ENCODE peak calls at places on chromosomes 6 and 20, in ten cellular contexts. One of them, this sample, is unnamed.

GRCh38 chr6:143110572-143110971 is 49.9 kb downstream of the AIG1 start:
- DNase-seq in NCI-H2171 treated with DMSO at 0.1 percent for 48 hours: no peak
- DNase-seq in neural crest cell: no peak
- DNase-seq in T-helper 9 cell: no peak
- DNase-seq in fibroblast of gingiva: peak; percentile 12
- DNase-seq in brain microvascular endothelial cell: peak; percentile 32
- DNase-seq in EH: peak; percentile 46
- DNase-seq in HT1080: no peak
- DNase-seq in Right ventricle myocardium inferior: no peak
- DNase-seq in WTC11: no peak
- DNase-seq in this sample: no peak

GRCh38 chr6:16311763-16312162 is 73.4 kb downstream of the GMPR start:
- DNase-seq in fibroblast of gingiva: no peak
- DNase-seq in WTC11: no peak
- DNase-seq in NCI-H2171 treated with DMSO at 0.1 percent for 48 hours: peak; percentile 59
- DNase-seq in T-helper 9 cell: no peak
- DNase-seq in brain microvascular endothelial cell: no peak
- DNase-seq in Right ventricle myocardium inferior: no peak
- DNase-seq in EH: no peak
- DNase-seq in neural crest cell: no peak
- DNase-seq in HT1080: no peak
- DNase-seq in this sample: no peak

GRCh38 chr6:10419749-10420545 is 5.1 kb upstream of the TFAP2A start:
- DNase-seq in Right ventricle myocardium inferior: no peak
- DNase-seq in WTC11: no peak
- DNase-seq in T-helper 9 cell: no peak
- DNase-seq in EH: no peak
- DNase-seq in fibroblast of gingiva: no peak
- DNase-seq in neural crest cell: no peak
- DNase-seq in HT1080: no peak
- DNase-seq in NCI-H2171 treated with DMSO at 0.1 percent for 48 hours: no peak
- DNase-seq in brain microvascular endothelial cell: no peak
- DNase-seq in this sample: no peak

GRCh38 chr6:161151660-161152526 is 122.0 kb downstream of the AGPAT4 start:
- DNase-seq in brain microvascular endothelial cell: no peak
- DNase-seq in fibroblast of gingiva: no peak
- DNase-seq in WTC11: no peak
- DNase-seq in Right ventricle myocardium inferior: no peak
- DNase-seq in T-helper 9 cell: no peak
- DNase-seq in neural crest cell: no peak
- DNase-seq in EH: peak; percentile 6
- DNase-seq in HT1080: no peak
- DNase-seq in NCI-H2171 treated with DMSO at 0.1 percent for 48 hours: no peak
- DNase-seq in this sample: no peak

GRCh38 chr20:17765584-17765983 is 65.8 kb downstream of the BANF2 start:
- DNase-seq in brain microvascular endothelial cell: no peak
- DNase-seq in WTC11: no peak
- DNase-seq in NCI-H2171 treated with DMSO at 0.1 percent for 48 hours: no peak
- DNase-seq in T-helper 9 cell: no peak
- DNase-seq in EH: no peak
- DNase-seq in HT1080: no peak
- DNase-seq in fibroblast of gingiva: no peak
- DNase-seq in Right ventricle myocardium inferior: no peak
- DNase-seq in neural crest cell: no peak
- DNase-seq in this sample: no peak

GRCh38 chr6:106513813-106514212 is 115.5 kb downstream of the RTN4IP1 start:
- DNase-seq in EH: peak; percentile 42
- DNase-seq in WTC11: no peak
- DNase-seq in NCI-H2171 treated with DMSO at 0.1 percent for 48 hours: peak; percentile 39
- DNase-seq in T-helper 9 cell: no peak
- DNase-seq in fibroblast of gingiva: no peak
- DNase-seq in brain microvascular endothelial cell: no peak
- DNase-seq in HT1080: no peak
- DNase-seq in neural crest cell: no peak
- DNase-seq in Right ventricle myocardium inferior: no peak
- DNase-seq in this sample: no peak

GRCh38 chr6:41582540-41582939 is 36.4 kb downstream of the FOXP4 start:
- DNase-seq in fibroblast of gingiva: no peak
- DNase-seq in HT1080: no peak
- DNase-seq in WTC11: no peak
- DNase-seq in brain microvascular endothelial cell: no peak
- DNase-seq in Right ventricle myocardium inferior: peak; percentile 17
- DNase-seq in neural crest cell: no peak
- DNase-seq in NCI-H2171 treated with DMSO at 0.1 percent for 48 hours: no peak
- DNase-seq in EH: no peak
- DNase-seq in T-helper 9 cell: no peak
- DNase-seq in this sample: no peak

GRCh38 chr6:16922282-16922681 is 161.0 kb upstream of the ATXN1 start:
- DNase-seq in T-helper 9 cell: no peak
- DNase-seq in brain microvascular endothelial cell: no peak
- DNase-seq in Right ventricle myocardium inferior: no peak
- DNase-seq in neural crest cell: no peak
- DNase-seq in WTC11: no peak
- DNase-seq in NCI-H2171 treated with DMSO at 0.1 percent for 48 hours: no peak
- DNase-seq in HT1080: no peak
- DNase-seq in fibroblast of gingiva: no peak
- DNase-seq in EH: no peak
- DNase-seq in this sample: no peak

GRCh38 chr6:150587637-150588036 is 12.0 kb upstream of the PLEKHG1 start:
- DNase-seq in brain microvascular endothelial cell: no peak
- DNase-seq in NCI-H2171 treated with DMSO at 0.1 percent for 48 hours: no peak
- DNase-seq in HT1080: no peak
- DNase-seq in WTC11: no peak
- DNase-seq in T-helper 9 cell: no peak
- DNase-seq in neural crest cell: no peak
- DNase-seq in EH: no peak
- DNase-seq in Right ventricle myocardium inferior: no peak
- DNase-seq in fibroblast of gingiva: no peak
- DNase-seq in this sample: no peak

GRCh38 chr6:121451250-121451649 is 15.8 kb downstream of the GJA1 start:
- DNase-seq in fibroblast of gingiva: no peak
- DNase-seq in neural crest cell: no peak
- DNase-seq in WTC11: no peak
- DNase-seq in T-helper 9 cell: no peak
- DNase-seq in brain microvascular endothelial cell: no peak
- DNase-seq in NCI-H2171 treated with DMSO at 0.1 percent for 48 hours: no peak
- DNase-seq in Right ventricle myocardium inferior: no peak
- DNase-seq in HT1080: no peak
- DNase-seq in EH: no peak
- DNase-seq in this sample: no peak

GRCh38 chr20:62238569-62239277 is 402 bp downstream of the OSBPL2 start:
- DNase-seq in HT1080: no peak
- DNase-seq in T-helper 9 cell: no peak
- DNase-seq in brain microvascular endothelial cell: no peak
- DNase-seq in neural crest cell: no peak
- DNase-seq in Right ventricle myocardium inferior: no peak
- DNase-seq in fibroblast of gingiva: no peak
- DNase-seq in WTC11: no peak
- DNase-seq in EH: peak; percentile 24
- DNase-seq in NCI-H2171 treated with DMSO at 0.1 percent for 48 hours: peak; percentile 28
- DNase-seq in this sample: peak; percentile 33

GRCh38 chr6:109473120-109473519 is 9.9 kb downstream of the ZBTB24 start:
- DNase-seq in T-helper 9 cell: no peak
- DNase-seq in HT1080: no peak
- DNase-seq in Right ventricle myocardium inferior: no peak
- DNase-seq in fibroblast of gingiva: no peak
- DNase-seq in neural crest cell: no peak
- DNase-seq in WTC11: no peak
- DNase-seq in NCI-H2171 treated with DMSO at 0.1 percent for 48 hours: no peak
- DNase-seq in EH: no peak
- DNase-seq in brain microvascular endothelial cell: no peak
- DNase-seq in this sample: no peak

GRCh38 chr20:5070570-5070969 is 49.2 kb downstream of the PCNA start:
- DNase-seq in WTC11: no peak
- DNase-seq in brain microvascular endothelial cell: no peak
- DNase-seq in T-helper 9 cell: no peak
- DNase-seq in HT1080: no peak
- DNase-seq in NCI-H2171 treated with DMSO at 0.1 percent for 48 hours: peak; percentile 20
- DNase-seq in fibroblast of gingiva: no peak
- DNase-seq in neural crest cell: no peak
- DNase-seq in Right ventricle myocardium inferior: no peak
- DNase-seq in EH: no peak
- DNase-seq in this sample: no peak

GRCh38 chr20:63223826-63224207 is 7.9 kb upstream of the YTHDF1 start:
- DNase-seq in HT1080: no peak
- DNase-seq in EH: no peak
- DNase-seq in brain microvascular endothelial cell: no peak
- DNase-seq in T-helper 9 cell: no peak
- DNase-seq in Right ventricle myocardium inferior: no peak
- DNase-seq in WTC11: no peak
- DNase-seq in fibroblast of gingiva: no peak
- DNase-seq in NCI-H2171 treated with DMSO at 0.1 percent for 48 hours: no peak
- DNase-seq in neural crest cell: no peak
- DNase-seq in this sample: no peak

GRCh38 chr6:156718647-156719394 is 58.4 kb upstream of the ARID1B start:
- DNase-seq in EH: peak; percentile 45
- DNase-seq in brain microvascular endothelial cell: peak; percentile 91
- DNase-seq in WTC11: no peak
- DNase-seq in HT1080: peak; percentile 70
- DNase-seq in Right ventricle myocardium inferior: no peak
- DNase-seq in T-helper 9 cell: no peak
- DNase-seq in neural crest cell: no peak
- DNase-seq in fibroblast of gingiva: peak; percentile 68
- DNase-seq in NCI-H2171 treated with DMSO at 0.1 percent for 48 hours: peak; percentile 60
- DNase-seq in this sample: no peak

GRCh38 chr6:54307412-54308036 is 717 bp upstream of the TINAG start:
- DNase-seq in fibroblast of gingiva: no peak
- DNase-seq in Right ventricle myocardium inferior: no peak
- DNase-seq in NCI-H2171 treated with DMSO at 0.1 percent for 48 hours: no peak
- DNase-seq in EH: no peak
- DNase-seq in neural crest cell: no peak
- DNase-seq in HT1080: peak; percentile 45
- DNase-seq in brain microvascular endothelial cell: no peak
- DNase-seq in T-helper 9 cell: no peak
- DNase-seq in WTC11: no peak
- DNase-seq in this sample: no peak

GRCh38 chr6:32558426-32559057 is 28.5 kb upstream of the HLA-DRB5 start:
- DNase-seq in brain microvascular endothelial cell: no peak
- DNase-seq in NCI-H2171 treated with DMSO at 0.1 percent for 48 hours: no peak
- DNase-seq in EH: no peak
- DNase-seq in HT1080: no peak
- DNase-seq in T-helper 9 cell: no peak
- DNase-seq in neural crest cell: no peak
- DNase-seq in WTC11: no peak
- DNase-seq in fibroblast of gingiva: no peak
- DNase-seq in Right ventricle myocardium inferior: no peak
- DNase-seq in this sample: no peak

GRCh38 chr6:99905209-99906106 is 88.6 kb downstream of the MCHR2 start:
- DNase-seq in HT1080: peak; percentile 53
- DNase-seq in fibroblast of gingiva: peak; percentile 26
- DNase-seq in brain microvascular endothelial cell: peak; percentile 43
- DNase-seq in WTC11: no peak
- DNase-seq in NCI-H2171 treated with DMSO at 0.1 percent for 48 hours: peak; percentile 62
- DNase-seq in EH: peak; percentile 73
- DNase-seq in Right ventricle myocardium inferior: no peak
- DNase-seq in neural crest cell: no peak
- DNase-seq in T-helper 9 cell: no peak
- DNase-seq in this sample: peak; percentile 63

GRCh38 chr6:83729871-83730270 is 21.0 kb upstream of the SNAP91 start:
- DNase-seq in T-helper 9 cell: no peak
- DNase-seq in HT1080: no peak
- DNase-seq in brain microvascular endothelial cell: no peak
- DNase-seq in EH: no peak
- DNase-seq in fibroblast of gingiva: no peak
- DNase-seq in WTC11: no peak
- DNase-seq in NCI-H2171 treated with DMSO at 0.1 percent for 48 hours: no peak
- DNase-seq in neural crest cell: no peak
- DNase-seq in Right ventricle myocardium inferior: no peak
- DNase-seq in this sample: no peak

GRCh38 chr20:57570898-57571297 is 10.0 kb downstream of the PCK1 start:
- DNase-seq in neural crest cell: no peak
- DNase-seq in HT1080: no peak
- DNase-seq in WTC11: no peak
- DNase-seq in fibroblast of gingiva: no peak
- DNase-seq in EH: no peak
- DNase-seq in Right ventricle myocardium inferior: no peak
- DNase-seq in T-helper 9 cell: no peak
- DNase-seq in NCI-H2171 treated with DMSO at 0.1 percent for 48 hours: no peak
- DNase-seq in brain microvascular endothelial cell: no peak
- DNase-seq in this sample: no peak

GRCh38 chr6:36357872-36358234 is 21.2 kb upstream of the BNIP5 start:
- DNase-seq in fibroblast of gingiva: no peak
- DNase-seq in Right ventricle myocardium inferior: no peak
- DNase-seq in WTC11: no peak
- DNase-seq in brain microvascular endothelial cell: no peak
- DNase-seq in neural crest cell: no peak
- DNase-seq in T-helper 9 cell: no peak
- DNase-seq in EH: no peak
- DNase-seq in HT1080: no peak
- DNase-seq in NCI-H2171 treated with DMSO at 0.1 percent for 48 hours: no peak
- DNase-seq in this sample: no peak

GRCh38 chr20:49460916-49461315 is 21.6 kb downstream of the KCNB1 start:
- DNase-seq in Right ventricle myocardium inferior: no peak
- DNase-seq in brain microvascular endothelial cell: no peak
- DNase-seq in neural crest cell: no peak
- DNase-seq in NCI-H2171 treated with DMSO at 0.1 percent for 48 hours: peak; percentile 75
- DNase-seq in WTC11: no peak
- DNase-seq in HT1080: peak; percentile 72
- DNase-seq in EH: no peak
- DNase-seq in fibroblast of gingiva: no peak
- DNase-seq in T-helper 9 cell: no peak
- DNase-seq in this sample: no peak

GRCh38 chr6:106085984-106086832 is at the start of gene PRDM1:
- DNase-seq in Right ventricle myocardium inferior: peak; percentile 94
- DNase-seq in HT1080: peak; percentile 92
- DNase-seq in NCI-H2171 treated with DMSO at 0.1 percent for 48 hours: peak; percentile 53
- DNase-seq in WTC11: peak; percentile 81
- DNase-seq in neural crest cell: peak; percentile 36
- DNase-seq in EH: peak; percentile 71
- DNase-seq in fibroblast of gingiva: peak; percentile 72
- DNase-seq in T-helper 9 cell: peak; percentile 76
- DNase-seq in brain microvascular endothelial cell: no peak
- DNase-seq in this sample: peak; percentile 78

GRCh38 chr20:658202-658601 is 5.2 kb upstream of the SRXN1 start:
- DNase-seq in T-helper 9 cell: no peak
- DNase-seq in NCI-H2171 treated with DMSO at 0.1 percent for 48 hours: no peak
- DNase-seq in WTC11: no peak
- DNase-seq in brain microvascular endothelial cell: no peak
- DNase-seq in EH: no peak
- DNase-seq in fibroblast of gingiva: no peak
- DNase-seq in HT1080: no peak
- DNase-seq in neural crest cell: no peak
- DNase-seq in Right ventricle myocardium inferior: no peak
- DNase-seq in this sample: no peak

GRCh38 chr6:119052985-119053384 is 25.5 kb downstream of the FAM184A start:
- DNase-seq in Right ventricle myocardium inferior: no peak
- DNase-seq in fibroblast of gingiva: no peak
- DNase-seq in T-helper 9 cell: no peak
- DNase-seq in neural crest cell: no peak
- DNase-seq in brain microvascular endothelial cell: no peak
- DNase-seq in HT1080: no peak
- DNase-seq in WTC11: no peak
- DNase-seq in NCI-H2171 treated with DMSO at 0.1 percent for 48 hours: no peak
- DNase-seq in EH: no peak
- DNase-seq in this sample: no peak

GRCh38 chr6:44956426-44956825 is 371.7 kb upstream of the RUNX2 start:
- DNase-seq in HT1080: peak; percentile 21
- DNase-seq in fibroblast of gingiva: no peak
- DNase-seq in brain microvascular endothelial cell: peak; percentile 12
- DNase-seq in Right ventricle myocardium inferior: no peak
- DNase-seq in EH: peak; percentile 42
- DNase-seq in NCI-H2171 treated with DMSO at 0.1 percent for 48 hours: no peak
- DNase-seq in neural crest cell: no peak
- DNase-seq in WTC11: no peak
- DNase-seq in T-helper 9 cell: no peak
- DNase-seq in this sample: no peak

GRCh38 chr6:159062564-159062945 is 17.8 kb upstream of the TAGAP start:
- DNase-seq in EH: no peak
- DNase-seq in fibroblast of gingiva: no peak
- DNase-seq in NCI-H2171 treated with DMSO at 0.1 percent for 48 hours: no peak
- DNase-seq in T-helper 9 cell: no peak
- DNase-seq in neural crest cell: no peak
- DNase-seq in brain microvascular endothelial cell: no peak
- DNase-seq in HT1080: no peak
- DNase-seq in Right ventricle myocardium inferior: no peak
- DNase-seq in WTC11: no peak
- DNase-seq in this sample: no peak

GRCh38 chr6:149316740-149317655 is 514 bp upstream of the TAB2 start:
- DNase-seq in neural crest cell: peak; percentile 77
- DNase-seq in T-helper 9 cell: peak; percentile 81
- DNase-seq in WTC11: peak; percentile 87
- DNase-seq in Right ventricle myocardium inferior: peak; percentile 97
- DNase-seq in fibroblast of gingiva: peak; percentile 93
- DNase-seq in brain microvascular endothelial cell: peak; percentile 88
- DNase-seq in HT1080: peak; percentile 93
- DNase-seq in EH: peak; percentile 93
- DNase-seq in NCI-H2171 treated with DMSO at 0.1 percent for 48 hours: peak; percentile 93
- DNase-seq in this sample: peak; percentile 89